ENCODE peak calls at places on chromosomes 3 and 15, in seven cellular contexts. S is NCI-H510A; L is progenitor cell of endocrine pancreas; D is omental fat pad; I is A549; A is GM23338; N is activated CD4-positive, CD25-positive, alpha-beta regulatory T cell treated with anti-CD3 and anti-CD28 coated beads, Interleukin-2, amount 50 U/mL, for 16 hours. Y is an unnamed sample.
A peak's percentile ranks its signal among the peaks of the same experiment; 100 is the strongest.

GRCh38 chr15:29668120-29668602 is 154.1 kb downstream of the TJP1 start:
- DNase-seq in S (peak; percentile 58), L (peak; percentile 60), D (no peak), I (peak; percentile 86), A (peak; percentile 96), N (no peak), Y (peak; percentile 75)

GRCh38 chr3:182105875-182106274 is 394.1 kb downstream of the SOX2 start:
- DNase-seq in S (no peak), L (no peak), D (no peak), I (no peak), A (no peak), N (no peak), Y (no peak)

GRCh38 chr15:60758961-60759729 is 280.2 kb upstream of the ICE2 start:
- DNase-seq in S (no peak), L (no peak), D (no peak), I (no peak), A (no peak), N (no peak), Y (peak; percentile 85)

GRCh38 chr15:75081150-75081549 is 57.8 kb downstream of the PPCDC start:
- DNase-seq in S (no peak), L (no peak), D (no peak), I (no peak), A (no peak), N (no peak), Y (no peak)

GRCh38 chr3:147369231-147369630 is 37.1 kb downstream of the ZIC4 start:
- DNase-seq in S (no peak), L (no peak), D (no peak), I (no peak), A (no peak), N (no peak), Y (no peak)

GRCh38 chr3:17742837-17743659 is 617 bp upstream of the TBC1D5 start:
- DNase-seq in S (no peak), L (no peak), D (no peak), I (peak; percentile 92), A (no peak), N (no peak), Y (no peak)

GRCh38 chr3:27712136-27713065 is 9.7 kb downstream of the EOMES start:
- DNase-seq in S (no peak), L (peak; percentile 62), D (no peak), I (peak; percentile 96), A (peak; percentile 89), N (peak; percentile 58), Y (peak; percentile 72)

GRCh38 chr15:56365075-56365711 is at the start of gene TEX9:
- DNase-seq in S (peak; percentile 55), L (peak; percentile 80), D (peak; percentile 52), I (peak; percentile 96), A (peak; percentile 95), N (peak; percentile 18), Y (peak; percentile 74)

GRCh38 chr3:66465034-66465433 is 35.8 kb downstream of the LRIG1 start:
- DNase-seq in S (no peak), L (no peak), D (no peak), I (no peak), A (no peak), N (no peak), Y (no peak)

GRCh38 chr15:57916695-57917094 is 148.8 kb downstream of the ALDH1A2 start:
- DNase-seq in S (no peak), L (no peak), D (no peak), I (no peak), A (no peak), N (no peak), Y (no peak)

GRCh38 chr3:177426151-177426904 is 229.0 kb upstream of the TBL1XR1 start:
- DNase-seq in S (no peak), L (no peak), D (no peak), I (no peak), A (no peak), N (no peak), Y (no peak)

GRCh38 chr3:195212749-195213085 is 58.2 kb downstream of the XXYLT1 start:
- DNase-seq in S (no peak), L (no peak), D (no peak), I (no peak), A (no peak), N (no peak), Y (no peak)

GRCh38 chr15:73265536-73266153 is 103.1 kb downstream of the HCN4 start:
- DNase-seq in S (no peak), L (peak; percentile 44), D (no peak), I (peak; percentile 66), A (peak; percentile 87), N (peak; percentile 7), Y (peak; percentile 48)

GRCh38 chr3:33883538-33884203 is 85.2 kb downstream of the PDCD6IP start:
- DNase-seq in S (no peak), L (no peak), D (no peak), I (peak; percentile 21), A (peak; percentile 76), N (no peak), Y (peak; percentile 41)

GRCh38 chr15:70127288-70127746 is 29.6 kb upstream of the TLE3 start:
- DNase-seq in S (no peak), L (no peak), D (peak; percentile 20), I (no peak), A (no peak), N (no peak), Y (no peak)

GRCh38 chr3:195007794-195008193 is 263.2 kb downstream of the XXYLT1 start:
- DNase-seq in S (no peak), L (no peak), D (no peak), I (no peak), A (no peak), N (no peak), Y (no peak)

GRCh38 chr15:83207622-83208356 is at the start of gene HDGFL3:
- DNase-seq in S (peak; percentile 66), L (peak; percentile 49), D (peak; percentile 25), I (peak; percentile 67), A (peak; percentile 75), N (no peak), Y (peak; percentile 25)

GRCh38 chr3:58683001-58683845 is 16.6 kb upstream of the FAM3D start:
- DNase-seq in S (no peak), L (no peak), D (no peak), I (no peak), A (no peak), N (no peak), Y (peak; percentile 28)

GRCh38 chr3:110243081-110243480 is 828.5 kb upstream of the NECTIN3 start:
- DNase-seq in S (no peak), L (no peak), D (no peak), I (no peak), A (no peak), N (no peak), Y (no peak)

GRCh38 chr15:57865294-57865693 is 158.8 kb downstream of the POLR2M start:
- DNase-seq in S (no peak), L (no peak), D (no peak), I (no peak), A (peak; percentile 68), N (no peak), Y (no peak)

GRCh38 chr15:90807074-90807646 is 61.2 kb upstream of the FURIN start:
- DNase-seq in S (no peak), L (no peak), D (no peak), I (no peak), A (no peak), N (no peak), Y (no peak)